ENCODE peak calls at places on chromosome 21, in four cellular contexts. F is GM03348, P is LoVo, W is A172. V is an unnamed sample.

GRCh38 chr21:42744520-42745445 is 91.4 kb downstream of the PDE9A start:
- DNase-seq in W (no peak), P (no peak), F (no peak), V (no peak)

GRCh38 chr21:24290151-24290833 is 1317.0 kb downstream of the MRPL39 start:
- DNase-seq in W (no peak), P (no peak), F (no peak), V (no peak)

GRCh38 chr21:39660596-39660995 is 47.9 kb downstream of the B3GALT5 start:
- DNase-seq in W (peak; percentile 89), P (no peak), F (peak; percentile 83), V (no peak)

GRCh38 chr21:38533887-38534286 is 35.6 kb upstream of the ERG start:
- DNase-seq in W (no peak), P (no peak), F (no peak), V (no peak)

GRCh38 chr21:20167059-20167458 is 831.1 kb upstream of the NCAM2 start:
- DNase-seq in F (no peak), W (no peak), P (no peak), V (no peak)

GRCh38 chr21:16117851-16118592 is 388.2 kb downstream of the USP25 start:
- DNase-seq in P (no peak), W (peak; percentile 64), F (peak; percentile 47), V (no peak)

GRCh38 chr21:43892984-43893535 is 28.0 kb downstream of the AGPAT3 start:
- DNase-seq in P (no peak), F (no peak), W (no peak), V (no peak)

GRCh38 chr21:37072239-37072987 is 458 bp downstream of the PIGP start:
- DNase-seq in F (peak; percentile 84), W (peak; percentile 77), P (peak; percentile 60), V (peak; percentile 74)

GRCh38 chr21:32046191-32046590 is 173.4 kb downstream of the HUNK start:
- DNase-seq in F (no peak), P (no peak), W (peak; percentile 40), V (no peak)

GRCh38 chr21:14542638-14543037 is 3.5 kb downstream of the SAMSN1 start:
- DNase-seq in W (no peak), P (no peak), F (no peak), V (no peak)